ENCODE peak calls at places on chromosomes 7 and 10, in nine cellular contexts. B, V, F, L, Q, J, S, M and A are unnamed samples.

GRCh38 chr7:43942997-43943701 is 16.9 kb downstream of the UBE2D4 start:
- DNase-seq in V (no peak), J (no peak), S (no peak), B (no peak), Q (no peak), F (no peak), M (no peak), L (no peak), A (no peak)

GRCh38 chr10:8453587-8453986 is 399.1 kb downstream of the GATA3 start:
- DNase-seq in Q (no peak), J (peak), B (no peak), S (no peak), F (no peak), V (peak), M (no peak), L (no peak), A (no peak)

GRCh38 chr7:139321071-139321745 is 19.9 kb upstream of the FMC1 start:
- DNase-seq in F (peak), L (no peak), B (no peak), V (no peak), J (no peak), Q (no peak), M (no peak), S (peak), A (no peak)

GRCh38 chr10:119087271-119087897 is 6.8 kb upstream of the EIF3A start:
- DNase-seq in J (no peak), V (no peak), S (no peak), M (no peak), F (no peak), B (no peak), Q (no peak), L (no peak), A (no peak)

GRCh38 chr7:131619336-131620305 is 63.2 kb upstream of the PODXL start:
- DNase-seq in V (no peak), L (no peak), F (no peak), B (no peak), Q (no peak), J (no peak), M (no peak), S (no peak), A (no peak)

GRCh38 chr7:150435390-150436073 is 14.9 kb upstream of the GIMAP8 start:
- DNase-seq in S (no peak), J (no peak), Q (no peak), L (no peak), M (no peak), B (no peak), V (no peak), F (no peak), A (no peak)

GRCh38 chr10:112985701-112986510 is 35.9 kb downstream of the TCF7L2 start:
- DNase-seq in V (no peak), J (peak), L (no peak), F (peak), M (no peak), Q (peak), S (no peak), B (no peak), A (no peak)

GRCh38 chr7:23894891-23895569 is 185.0 kb downstream of the STK31 start:
- DNase-seq in M (no peak), S (no peak), L (no peak), F (no peak), B (no peak), V (no peak), J (no peak), Q (no peak), A (no peak)

GRCh38 chr10:30046476-30046875 is 12.9 kb downstream of the JCAD start:
- DNase-seq in L (no peak), V (no peak), J (no peak), M (no peak), B (no peak), F (no peak), S (no peak), Q (no peak), A (no peak)

GRCh38 chr7:137954614-137955013 is 47.3 kb downstream of the CREB3L2 start:
- DNase-seq in L (no peak), Q (no peak), J (no peak), V (no peak), B (no peak), S (no peak), M (no peak), F (peak), A (no peak)

GRCh38 chr10:91796332-91797076 is 1.7 kb upstream of the TNKS2 start:
- DNase-seq in J (no peak), Q (peak), M (peak), B (peak), L (peak), S (no peak), V (peak), F (peak), A (no peak)

GRCh38 chr7:131212114-131212513 is 115.6 kb upstream of the MKLN1 start:
- DNase-seq in F (no peak), L (no peak), Q (no peak), S (no peak), B (no peak), J (no peak), V (no peak), M (no peak), A (no peak)

GRCh38 chr7:66877577-66878300 is 43.3 kb upstream of the TMEM248 start:
- DNase-seq in L (no peak), F (peak), S (no peak), M (no peak), B (no peak), V (no peak), Q (no peak), J (no peak), A (no peak)